ENCODE peak calls at places on chromosomes 3 and 15, in five cellular contexts. X is HepG2, R is cardiac muscle cell, S is fibroblast of lung, H is SK-N-MC. L is an unnamed sample.

GRCh38 chr3:168248383-168249047 is 152.8 kb upstream of the GOLIM4 start:
- DNase-seq in R (peak; percentile 46), S (peak; percentile 58), X (no peak), H (no peak), L (no peak)

GRCh38 chr3:124277516-124277890 is 285.6 kb upstream of the ROPN1 start:
- DNase-seq in H (no peak), X (no peak), S (no peak), R (peak; percentile 82), L (no peak)

GRCh38 chr3:142000341-142000870 is 124.0 kb downstream of the ATP1B3 start:
- DNase-seq in R (peak; percentile 4), S (no peak), X (no peak), H (no peak), L (no peak)

GRCh38 chr3:149186726-149187125 is 34.9 kb downstream of the CP start:
- DNase-seq in S (no peak), H (no peak), R (no peak), X (no peak), L (no peak)

GRCh38 chr15:80183886-80184285 is 31.1 kb downstream of the FAH start:
- DNase-seq in X (no peak), S (peak; percentile 49), R (no peak), H (no peak), L (no peak)

GRCh38 chr3:108022316-108023150 is 68.3 kb downstream of the CD47 start:
- DNase-seq in R (peak; percentile 32), X (no peak), S (no peak), H (no peak), L (no peak)

GRCh38 chr3:101675709-101676218 is 1.2 kb downstream of the ZBTB11 start:
- DNase-seq in R (no peak), H (no peak), X (no peak), S (no peak), L (peak; percentile 51)

GRCh38 chr3:183324083-183324482 is 71.0 kb downstream of the B3GNT5 start:
- DNase-seq in R (peak; percentile 38), X (no peak), H (no peak), S (peak; percentile 61), L (no peak)

GRCh38 chr3:167887096-167887495 is 151.6 kb downstream of the SERPINI1 start:
- DNase-seq in H (no peak), S (peak; percentile 68), R (peak; percentile 18), X (peak; percentile 23), L (no peak)

GRCh38 chr3:193023218-193023617 is 105.6 kb upstream of the MB21D2 start:
- DNase-seq in R (no peak), X (no peak), H (no peak), S (no peak), L (no peak)

GRCh38 chr3:77815467-77815866 is 775.6 kb downstream of the ROBO2 start:
- DNase-seq in S (no peak), H (no peak), R (no peak), X (peak; percentile 1), L (no peak)

GRCh38 chr3:172129868-172130751 is 90.7 kb downstream of the FNDC3B start:
- DNase-seq in H (no peak), S (peak; percentile 99), X (peak; percentile 95), R (peak; percentile 99), L (peak; percentile 97)

GRCh38 chr3:14216257-14217048 is 37.8 kb downstream of the LSM3 start:
- DNase-seq in S (peak; percentile 76), X (peak; percentile 39), H (no peak), R (peak; percentile 91), L (no peak)

GRCh38 chr3:101134331-101134730 is 141.1 kb upstream of the ABI3BP start:
- DNase-seq in H (no peak), R (no peak), X (no peak), S (no peak), L (no peak)

GRCh38 chr15:85795669-85796305 is 1.1 kb upstream of the KLHL25 start:
- DNase-seq in S (no peak), X (no peak), R (no peak), H (no peak), L (no peak)

GRCh38 chr15:85794598-85795319 is at the start of gene KLHL25:
- DNase-seq in R (peak; percentile 96), X (peak; percentile 90), H (peak; percentile 57), S (peak; percentile 93), L (peak; percentile 98)

GRCh38 chr15:85793641-85794597 is 806 bp downstream of the KLHL25 start:
- DNase-seq in R (peak; percentile 38), S (no peak), H (no peak), X (peak; percentile 28), L (peak; percentile 33)

GRCh38 chr15:85792872-85793621 is 1.7 kb downstream of the KLHL25 start:
- DNase-seq in S (no peak), X (no peak), R (no peak), H (no peak), L (no peak)

GRCh38 chr15:85795320-85795668 is 569 bp upstream of the KLHL25 start:
- DNase-seq in R (no peak), S (no peak), H (no peak), X (no peak), L (no peak)
- H3K4me3 ChIP-seq in R (peak overlapping the region; percentile 5), S (peak overlapping the region; percentile 58), H (peak overlapping the region; percentile 74), X (peak overlapping the region; percentile 65), L (peak overlapping the region; percentile 99)

GRCh38 chr15:50873935-50874353 is 34.5 kb upstream of the AP4E1 start:
- DNase-seq in R (no peak), H (no peak), S (peak; percentile 10), X (peak; percentile 25), L (no peak)

GRCh38 chr15:50880221-50880620 is 28.3 kb upstream of the AP4E1 start:
- DNase-seq in S (no peak), H (no peak), R (no peak), X (no peak), L (no peak)

GRCh38 chr15:50879016-50879415 is 29.5 kb upstream of the AP4E1 start:
- DNase-seq in X (no peak), S (no peak), R (no peak), H (no peak), L (no peak)

GRCh38 chr15:50876260-50876988 is 32.1 kb upstream of the AP4E1 start:
- DNase-seq in H (no peak), R (no peak), X (no peak), S (no peak), L (no peak)

DNA sequence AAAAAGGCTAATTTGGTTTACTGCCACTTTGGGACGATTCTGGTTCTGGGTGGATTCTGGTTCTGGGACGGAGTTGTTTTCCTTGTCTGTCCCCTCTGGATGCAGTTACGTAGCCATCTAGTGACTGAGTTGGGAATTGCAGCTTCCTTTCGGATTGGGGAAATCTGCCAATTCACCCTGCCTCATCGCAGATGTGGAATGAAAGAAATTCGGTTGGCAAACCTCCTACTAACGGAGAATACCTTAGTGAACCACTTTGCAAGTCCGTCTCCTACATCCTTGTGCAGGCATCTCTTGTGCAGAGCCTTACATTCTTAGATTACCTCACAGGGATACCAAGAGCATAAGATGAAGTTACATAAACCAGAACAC is 31.5 kb upstream of the AP4E1 start:
- DNase-seq in S (peak; percentile 89), R (peak; percentile 95), X (peak; percentile 78), H (peak; percentile 70), L (peak; percentile 72)
- H3K4me3 ChIP-seq in S (peak overlapping the region; percentile 74), R (no peak overlapping the region), X (peak overlapping the region; percentile 64), H (peak overlapping the region; percentile 75), L (peak overlapping the region; percentile 40)

GRCh38 chr3:122055215-122055614 is at the start of gene CD86:
- DNase-seq in S (no peak), H (no peak), X (no peak), R (no peak), L (no peak)
- H3K4me3 ChIP-seq in S (no peak within 1 kb of the TSS), H (no peak within 1 kb of the TSS), X (no peak within 1 kb of the TSS), R (no peak within 1 kb of the TSS), L (peak within 1 kb of the TSS; percentile 13)

GRCh38 chr15:89376441-89376840 is 41.8 kb upstream of the POLG start:
- DNase-seq in S (no peak), X (no peak), H (no peak), R (no peak), L (no peak)

GRCh38 chr15:89379423-89379735 is 44.8 kb upstream of the POLG start:
- DNase-seq in X (no peak), S (no peak), R (no peak), H (no peak), L (no peak)

GRCh38 chr15:89377042-89377841 is 42.6 kb upstream of the POLG start:
- DNase-seq in X (no peak), R (no peak), H (no peak), S (no peak), L (no peak)

GRCh38 chr15:89378699-89379422 is 44.2 kb upstream of the POLG start:
- DNase-seq in S (no peak), X (no peak), R (no peak), H (no peak), L (no peak)

GRCh38 chr15:89377842-89378698 is 43.4 kb upstream of the POLG start:
- DNase-seq in H (no peak), S (no peak), X (no peak), R (no peak), L (no peak)
- H3K4me3 ChIP-seq in H (no peak overlapping the region), S (no peak overlapping the region), X (no peak overlapping the region), R (peak overlapping the region; percentile 23), L (peak overlapping the region; percentile 50)

GRCh38 chr3:71453822-71454512 is 129.6 kb downstream of the FOXP1 start:
- DNase-seq in S (no peak), X (peak; percentile 16), H (no peak), R (no peak), L (no peak)

GRCh38 chr3:71456155-71456554 is 127.4 kb downstream of the FOXP1 start:
- DNase-seq in X (no peak), H (no peak), R (peak; percentile 2), S (peak; percentile 32), L (no peak)

GRCh38 chr3:71458895-71459294 is 124.6 kb downstream of the FOXP1 start:
- DNase-seq in X (no peak), R (no peak), H (no peak), S (no peak), L (no peak)

GRCh38 chr3:71454513-71455423 is 128.8 kb downstream of the FOXP1 start:
- DNase-seq in H (no peak), S (no peak), R (no peak), X (no peak), L (no peak)

DNA sequence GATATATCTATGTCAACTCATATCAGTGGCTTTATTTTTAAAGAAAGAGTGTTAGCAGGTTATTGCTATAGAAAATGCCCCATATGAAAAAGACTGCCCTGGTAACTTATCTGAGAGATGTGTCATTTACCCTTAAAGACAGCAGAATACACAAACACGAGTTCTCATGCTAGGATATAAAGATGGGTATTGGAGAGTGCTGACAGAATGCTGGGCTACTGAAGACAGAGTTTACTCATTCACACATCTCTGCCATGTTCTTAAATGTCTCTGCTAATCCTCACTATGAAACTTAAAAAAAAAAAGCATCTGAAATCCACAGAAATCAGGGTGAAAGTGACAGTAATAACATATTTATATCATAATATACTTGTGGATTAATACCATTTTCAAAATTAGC is 126.7 kb downstream of the FOXP1 start:
- DNase-seq in X (no peak), R (no peak), S (no peak), H (no peak), L (no peak)
- H3K4me3 ChIP-seq in X (no peak overlapping the region), R (no peak overlapping the region), S (no peak overlapping the region), H (no peak overlapping the region), L (no peak overlapping the region)

GRCh38 chr15:91100561-91101355 is 701 bp downstream of the SV2B start:
- DNase-seq in R (peak; percentile 21), H (no peak), X (no peak), S (peak; percentile 37), L (no peak)
- H3K4me3 ChIP-seq in R (peak overlapping the region; percentile 28), H (peak overlapping the region; percentile 86), X (peak overlapping the region; percentile 36), S (peak overlapping the region; percentile 69), L (peak overlapping the region; percentile 46)

L was measured in tibial artery.